ENCODE peak calls at places on chromosomes 4 and X, in five cellular contexts. J is OCI-LY7, D is fibroblast of pulmonary artery, I is H9, F is chondrocyte. A is an unnamed sample.

GRCh38 chr4:177554966-177555574 is 112.8 kb upstream of the AGA start:
- DNase-seq in J (peak), D (peak), I (no peak), F (no peak), A (peak)

GRCh38 chrX:123217077-123217476 is 33.0 kb downstream of the GRIA3 start:
- DNase-seq in J (no peak), D (peak), I (no peak), F (no peak), A (peak)

GRCh38 chr4:13570916-13571315 is 26.6 kb upstream of the NKX3-2 start:
- DNase-seq in J (no peak), D (no peak), I (no peak), F (no peak), A (no peak)

GRCh38 chr4:4269856-4270255 is 20.1 kb downstream of the LYAR start:
- DNase-seq in J (no peak), D (peak), I (no peak), F (no peak), A (no peak)

GRCh38 chr4:140249351-140249750 is 95.4 kb upstream of the MAML3 start:
- DNase-seq in J (peak), D (peak), I (no peak), F (no peak), A (peak)

GRCh38 chr4:6953751-6954380 is 44.2 kb downstream of the TBC1D14 start:
- DNase-seq in J (no peak), D (peak), I (peak), F (no peak), A (peak)

GRCh38 chrX:153636716-153637115 is 10.3 kb upstream of the DUSP9 start:
- DNase-seq in J (no peak), D (no peak), I (no peak), F (no peak), A (no peak)

GRCh38 chr4:921830-922331 is 10.2 kb downstream of the GAK start:
- DNase-seq in J (peak), D (no peak), I (no peak), F (no peak), A (no peak)

GRCh38 chr4:6160536-6160935 is 39.8 kb downstream of the JAKMIP1 start:
- DNase-seq in J (no peak), D (no peak), I (no peak), F (no peak), A (no peak)

GRCh38 chr4:1727117-1728031 is 6.1 kb downstream of the TACC3 start:
- DNase-seq in J (no peak), D (peak), I (no peak), F (peak), A (peak)

GRCh38 chr4:183636923-183637322 is 22.1 kb downstream of the RWDD4 start:
- DNase-seq in J (no peak), D (no peak), I (no peak), F (no peak), A (peak)

GRCh38 chr4:7423801-7424552 is 10.8 kb downstream of the PSAPL1 start:
- DNase-seq in J (no peak), D (no peak), I (peak), F (no peak), A (no peak)

GRCh38 chrX:76454456-76454927 is 27.0 kb downstream of the MAGEE1 start:
- DNase-seq in J (peak), D (peak), I (peak), F (no peak), A (peak)
- TF ChIP-seq CTCF in J (peak), D (peak), I (peak), F (peak), A (peak)

DNA sequence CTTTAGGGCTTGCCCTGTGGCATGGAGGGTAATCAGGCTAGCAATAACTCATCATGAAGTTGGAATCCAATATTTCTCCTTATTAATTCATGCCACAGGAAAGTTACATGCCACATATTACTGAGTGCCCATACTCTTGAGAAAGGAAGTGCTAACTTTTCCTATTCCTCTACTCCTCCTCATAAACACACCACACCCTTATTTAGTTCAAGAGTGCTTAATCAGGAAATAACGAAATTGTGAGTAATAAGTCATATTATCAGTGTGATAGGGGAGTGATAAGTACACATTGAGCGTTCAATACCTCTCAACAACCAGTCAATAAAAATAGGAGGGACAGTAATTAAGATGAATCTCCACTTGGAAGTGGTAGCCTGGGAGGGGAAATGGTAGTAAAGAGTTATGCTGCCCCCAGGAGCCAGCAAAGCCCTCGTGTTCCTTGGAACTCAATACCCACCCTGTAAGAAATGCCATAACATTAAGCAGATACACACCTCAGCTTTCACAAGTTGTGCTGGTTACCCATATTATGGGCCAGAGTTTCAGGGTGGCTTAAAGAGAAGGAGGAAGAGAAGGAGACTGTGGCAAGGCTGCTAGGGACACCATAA is 410.0 kb upstream of the NR3C2 start:
- DNase-seq in J (no peak), D (peak), I (no peak), F (no peak), A (peak)
- TF ChIP-seq CTCF in J (no peak), D (peak), I (peak), F (no peak), A (peak)

GRCh38 chr4:85658766-85659439 is 184.0 kb downstream of the ARHGAP24 start:
- DNase-seq in J (peak), D (peak), I (no peak), F (no peak), A (peak)
- TF ChIP-seq CTCF in J (peak), D (peak), I (peak), F (peak), A (no peak)

GRCh38 chrX:155215443-155216178 is 649 bp upstream of the VBP1 start:
- DNase-seq in J (no peak), D (peak), I (no peak), F (no peak), A (no peak)
- TF ChIP-seq CTCF in J (no peak), D (no peak), I (no peak), F (no peak), A (no peak)

GRCh38 chr4:71004281-71004851 is 10.9 kb downstream of the DCK start:
- DNase-seq in J (peak), D (no peak), I (peak), F (no peak), A (no peak)
- TF ChIP-seq CTCF in J (peak), D (no peak), I (no peak), F (no peak), A (no peak)

GRCh38 chr4:162499478-162499877 is 335.7 kb upstream of the FSTL5 start:
- DNase-seq in J (peak), D (no peak), I (no peak), F (no peak), A (no peak)
- TF ChIP-seq CTCF in J (peak), D (peak), I (peak), F (peak), A (peak)

GRCh38 chrX:69028761-69029120 is 136.5 kb downstream of the PJA1 start:
- DNase-seq in J (no peak), D (no peak), I (no peak), F (no peak), A (no peak)

GRCh38 chrX:69032601-69033000 is 132.7 kb downstream of the PJA1 start:
- DNase-seq in J (no peak), D (no peak), I (no peak), F (no peak), A (no peak)

GRCh38 chrX:69031971-69032391 is 133.3 kb downstream of the PJA1 start:
- DNase-seq in J (no peak), D (peak), I (no peak), F (no peak), A (peak)

GRCh38 chrX:69029696-69030245 is 135.5 kb downstream of the PJA1 start:
- DNase-seq in J (no peak), D (no peak), I (no peak), F (no peak), A (no peak)

GRCh38 chrX:69031181-69031580 is 134.1 kb downstream of the PJA1 start:
- DNase-seq in J (no peak), D (no peak), I (peak), F (no peak), A (peak)
- TF ChIP-seq CTCF in J (no peak), D (peak), I (peak), F (peak), A (peak)